ENCODE peak calls at places on chromosome 9, in nine cellular contexts. W is astrocyte of the spinal cord; O is heart left ventricle; X is stimulated activated CD4-positive, alpha-beta T cell treated with anti-CD3 and anti-CD28 coated beads, Interleukin-2, amount 100 ng/mL, for 24 hours; C is GM12865; I is activated CD4-positive, alpha-beta T cell treated with anti-CD3 and anti-CD28 coated beads, Interleukin-2, amount 50 U/mL, for 4 hours; E is posterior cingulate gyrus; P is naive thymus-derived CD8-positive, alpha-beta T cell; M is stimulated activated CD8-positive, alpha-beta memory T cell treated with anti-CD3 and anti-CD28 coated beads, Interleukin-4, amount 100 ng/mL, for 24 hours. U is an unnamed sample.
A peak's percentile ranks its signal among the peaks of the same experiment; 100 is the strongest.

GRCh38 chr9:38622083-38622674 is 1.8 kb upstream of the ANKRD18A start:
- DNase-seq in I (no peak), M (no peak), W (peak; percentile 3), C (no peak), E (peak; percentile 83), P (peak; percentile 15), O (no peak), X (peak; percentile 26), U (peak; percentile 69)

GRCh38 chr9:114156658-114157421 is 1.5 kb downstream of the COL27A1 start:
- DNase-seq in X (peak; percentile 38), E (peak; percentile 92), I (peak; percentile 24), C (no peak), M (no peak), P (no peak), W (peak; percentile 83), O (peak; percentile 55), U (peak; percentile 76)

GRCh38 chr9:91045036-91045435 is 243.4 kb downstream of the SYK start:
- DNase-seq in W (no peak), M (no peak), X (no peak), P (no peak), I (no peak), C (no peak), E (no peak), O (no peak), U (no peak)

GRCh38 chr9:89138463-89139390 is 39.9 kb downstream of the SHC3 start:
- DNase-seq in E (no peak), X (no peak), P (no peak), O (no peak), C (no peak), I (no peak), M (no peak), W (peak; percentile 56), U (no peak)

GRCh38 chr9:72396247-72397091 is 31.5 kb upstream of the ZFAND5 start:
- DNase-seq in X (no peak), O (no peak), P (no peak), E (no peak), W (peak; percentile 59), C (no peak), I (no peak), M (no peak), U (no peak)

GRCh38 chr9:106883626-106884190 is 20.7 kb downstream of the ZNF462 start:
- DNase-seq in X (no peak), C (no peak), M (no peak), W (peak; percentile 34), P (no peak), E (no peak), I (no peak), O (no peak), U (no peak)

GRCh38 chr9:89400398-89401116 is 82.3 kb downstream of the SECISBP2 start:
- DNase-seq in P (no peak), M (no peak), W (no peak), C (peak; percentile 73), I (no peak), O (no peak), E (no peak), X (no peak), U (no peak)

GRCh38 chr9:78030553-78031270 is 899 bp downstream of the GNAQ start:
- DNase-seq in I (peak; percentile 54), O (peak; percentile 44), W (no peak), M (peak; percentile 36), C (no peak), P (peak; percentile 66), E (peak; percentile 83), X (peak; percentile 66), U (peak; percentile 82)

GRCh38 chr9:131502781-131503625 is at the start of gene POMT1:
- DNase-seq in O (peak; percentile 88), E (peak; percentile 96), M (peak; percentile 79), C (peak; percentile 92), X (peak; percentile 91), W (peak; percentile 79), P (peak; percentile 91), I (peak; percentile 82), U (peak; percentile 92)

GRCh38 chr9:69173891-69174644 is at the start of gene TJP2:
- DNase-seq in O (peak; percentile 81), X (peak; percentile 65), C (peak; percentile 84), E (peak; percentile 90), P (peak; percentile 17), I (peak; percentile 13), W (peak; percentile 75), M (peak; percentile 26), U (peak; percentile 86)

GRCh38 chr9:7117676-7118561 is 360.1 kb downstream of the KDM4C start:
- DNase-seq in M (no peak), I (no peak), O (no peak), W (peak; percentile 35), E (no peak), C (peak; percentile 72), X (no peak), P (no peak), U (no peak)

GRCh38 chr9:5630038-5630507 is 1.2 kb downstream of the RIC1 start:
- DNase-seq in O (no peak), X (no peak), C (peak; percentile 43), P (peak; percentile 34), M (no peak), E (no peak), W (peak; percentile 73), I (no peak), U (no peak)

GRCh38 chr9:134355561-134356278 is 29.5 kb downstream of the RXRA start:
- DNase-seq in P (no peak), E (no peak), X (no peak), C (no peak), M (no peak), O (no peak), I (no peak), W (no peak), U (no peak)

GRCh38 chr9:37730840-37731239 is 22.8 kb upstream of the TRMT10B start:
- DNase-seq in M (no peak), E (no peak), W (no peak), X (no peak), O (no peak), I (no peak), C (no peak), P (no peak), U (no peak)

GRCh38 chr9:26508897-26509296 is 383.7 kb downstream of the CAAP1 start:
- DNase-seq in P (no peak), C (no peak), O (no peak), E (no peak), M (no peak), X (no peak), I (no peak), W (no peak), U (no peak)

GRCh38 chr9:34001308-34001707 is 47.4 kb downstream of the UBAP2 start:
- DNase-seq in I (no peak), P (no peak), X (no peak), E (no peak), W (no peak), C (no peak), M (no peak), O (no peak), U (no peak)

GRCh38 chr9:3177921-3178320 is 334.0 kb upstream of the PUM3 start:
- DNase-seq in C (no peak), W (no peak), M (no peak), O (no peak), X (no peak), I (no peak), P (no peak), E (no peak), U (no peak)

GRCh38 chr9:136309101-136309801 is 5.4 kb upstream of the CCDC187 start:
- DNase-seq in W (no peak), C (peak; percentile 49), E (peak; percentile 66), P (peak; percentile 30), X (no peak), O (no peak), M (no peak), I (no peak), U (no peak)

GRCh38 chr9:108439967-108440366 is 415.8 kb downstream of the ACTL7B start:
- DNase-seq in E (no peak), M (no peak), P (no peak), C (no peak), O (no peak), I (no peak), W (peak; percentile 57), X (no peak), U (no peak)

GRCh38 chr9:27924502-27924901 is 351.2 kb upstream of the C9orf72 start:
- DNase-seq in E (no peak), W (no peak), I (no peak), O (no peak), C (no peak), P (no peak), X (no peak), M (no peak), U (no peak)

GRCh38 chr9:34256104-34256503 is 73.0 kb downstream of the KIF24 start:
- DNase-seq in P (no peak), O (no peak), E (no peak), I (no peak), X (no peak), W (no peak), C (no peak), M (no peak), U (no peak)